ENCODE peak calls at places on chromosomes 12 and 14, in five cellular contexts. One of them, this sample, is unnamed.

GRCh38 chr12:2259368-2259767 is 206.6 kb downstream of the CACNA1C start:
- DNase-seq in Calu3: no peak
- DNase-seq in fibroblast of the aortic adventitia: no peak
- DNase-seq in tibial nerve: no peak
- DNase-seq in psoas muscle: no peak
- DNase-seq in this sample: no peak

GRCh38 chr12:12979731-12980259 is 20.3 kb downstream of the HEBP1 start:
- DNase-seq in Calu3: no peak
- DNase-seq in fibroblast of the aortic adventitia: peak
- DNase-seq in tibial nerve: no peak
- DNase-seq in psoas muscle: no peak
- DNase-seq in this sample: no peak

GRCh38 chr12:27083861-27084271 is 1.5 kb upstream of the C12orf71 start:
- DNase-seq in Calu3: no peak
- DNase-seq in fibroblast of the aortic adventitia: peak
- DNase-seq in tibial nerve: no peak
- DNase-seq in psoas muscle: no peak
- DNase-seq in this sample: no peak

GRCh38 chr14:89908712-89909450 is 45.6 kb downstream of the EFCAB11 start:
- DNase-seq in Calu3: no peak
- DNase-seq in fibroblast of the aortic adventitia: no peak
- DNase-seq in tibial nerve: no peak
- DNase-seq in psoas muscle: no peak
- DNase-seq in this sample: no peak

GRCh38 chr12:25796523-25797000 is 161.9 kb upstream of the RASSF8 start:
- DNase-seq in Calu3: no peak
- DNase-seq in fibroblast of the aortic adventitia: peak
- DNase-seq in tibial nerve: no peak
- DNase-seq in psoas muscle: no peak
- DNase-seq in this sample: no peak

GRCh38 chr12:89840162-89840922 is 131.7 kb upstream of the ATP2B1 start:
- DNase-seq in Calu3: no peak
- DNase-seq in fibroblast of the aortic adventitia: peak
- DNase-seq in tibial nerve: no peak
- DNase-seq in psoas muscle: no peak
- DNase-seq in this sample: no peak

GRCh38 chr12:121250359-121250758 is 40.4 kb downstream of the P2RX4 start:
- DNase-seq in Calu3: no peak
- DNase-seq in fibroblast of the aortic adventitia: no peak
- DNase-seq in tibial nerve: no peak
- DNase-seq in psoas muscle: no peak
- DNase-seq in this sample: no peak

GRCh38 chr14:22980672-22981089 is 1.7 kb downstream of the AJUBA start:
- DNase-seq in Calu3: peak
- DNase-seq in fibroblast of the aortic adventitia: peak
- DNase-seq in tibial nerve: no peak
- DNase-seq in psoas muscle: peak
- DNase-seq in this sample: no peak

GRCh38 chr12:119666900-119667576 is 895 bp upstream of the PRKAB1 start:
- DNase-seq in Calu3: no peak
- DNase-seq in fibroblast of the aortic adventitia: no peak
- DNase-seq in tibial nerve: no peak
- DNase-seq in psoas muscle: no peak
- DNase-seq in this sample: no peak

GRCh38 chr12:109586385-109587296 is 13.0 kb downstream of the MVK start:
- DNase-seq in Calu3: no peak
- DNase-seq in fibroblast of the aortic adventitia: no peak
- DNase-seq in tibial nerve: no peak
- DNase-seq in psoas muscle: no peak
- DNase-seq in this sample: no peak

GRCh38 chr12:79685068-79685467 is 5.7 kb downstream of the PAWR start:
- DNase-seq in Calu3: no peak
- DNase-seq in fibroblast of the aortic adventitia: peak
- DNase-seq in tibial nerve: no peak
- DNase-seq in psoas muscle: no peak
- DNase-seq in this sample: no peak

GRCh38 chr12:54721312-54721711 is 73.1 kb upstream of the DCD start:
- DNase-seq in Calu3: no peak
- DNase-seq in fibroblast of the aortic adventitia: no peak
- DNase-seq in tibial nerve: no peak
- DNase-seq in psoas muscle: no peak
- DNase-seq in this sample: no peak

GRCh38 chr12:62530596-62530995 is 64.0 kb downstream of the MON2 start:
- DNase-seq in Calu3: no peak
- DNase-seq in fibroblast of the aortic adventitia: peak
- DNase-seq in tibial nerve: no peak
- DNase-seq in psoas muscle: no peak
- DNase-seq in this sample: no peak

GRCh38 chr12:106682594-106683234 is 91.8 kb upstream of the RIC8B start:
- DNase-seq in Calu3: no peak
- DNase-seq in fibroblast of the aortic adventitia: peak
- DNase-seq in tibial nerve: no peak
- DNase-seq in psoas muscle: no peak
- DNase-seq in this sample: no peak

GRCh38 chr12:42510823-42511222 is 78.7 kb downstream of the PRICKLE1 start:
- DNase-seq in Calu3: no peak
- DNase-seq in fibroblast of the aortic adventitia: no peak
- DNase-seq in tibial nerve: no peak
- DNase-seq in psoas muscle: no peak
- DNase-seq in this sample: no peak

GRCh38 chr14:43411841-43412240 is 1095.2 kb downstream of the FSCB start:
- DNase-seq in Calu3: no peak
- DNase-seq in fibroblast of the aortic adventitia: no peak
- DNase-seq in tibial nerve: no peak
- DNase-seq in psoas muscle: no peak
- DNase-seq in this sample: no peak

GRCh38 chr12:32312049-32312670 is 87.2 kb upstream of the FGD4 start:
- DNase-seq in Calu3: peak
- DNase-seq in fibroblast of the aortic adventitia: peak
- DNase-seq in tibial nerve: no peak
- DNase-seq in psoas muscle: no peak
- DNase-seq in this sample: no peak

GRCh38 chr12:14841761-14842160 is 1.6 kb downstream of the ART4 start:
- DNase-seq in Calu3: peak
- DNase-seq in fibroblast of the aortic adventitia: peak
- DNase-seq in tibial nerve: peak
- DNase-seq in psoas muscle: peak
- DNase-seq in this sample: no peak

GRCh38 chr14:73997944-73998451 is 21.1 kb downstream of the ENTPD5 start:
- DNase-seq in Calu3: no peak
- DNase-seq in fibroblast of the aortic adventitia: no peak
- DNase-seq in tibial nerve: no peak
- DNase-seq in psoas muscle: no peak
- DNase-seq in this sample: no peak

GRCh38 chr12:42730286-42730685 is 140.7 kb upstream of the PRICKLE1 start:
- DNase-seq in Calu3: no peak
- DNase-seq in fibroblast of the aortic adventitia: no peak
- DNase-seq in tibial nerve: no peak
- DNase-seq in psoas muscle: no peak
- DNase-seq in this sample: no peak

GRCh38 chr14:93274055-93274806 is 58.6 kb downstream of the BTBD7 start:
- DNase-seq in Calu3: no peak
- DNase-seq in fibroblast of the aortic adventitia: no peak
- DNase-seq in tibial nerve: no peak
- DNase-seq in psoas muscle: no peak
- DNase-seq in this sample: no peak

GRCh38 chr12:71152838-71153237 is 5.0 kb downstream of the TSPAN8 start:
- DNase-seq in Calu3: no peak
- DNase-seq in fibroblast of the aortic adventitia: peak
- DNase-seq in tibial nerve: no peak
- DNase-seq in psoas muscle: no peak
- DNase-seq in this sample: no peak

GRCh38 chr12:93089805-93090569 is 160.9 kb upstream of the EEA1 start:
- DNase-seq in Calu3: peak
- DNase-seq in fibroblast of the aortic adventitia: peak
- DNase-seq in tibial nerve: no peak
- DNase-seq in psoas muscle: no peak
- DNase-seq in this sample: no peak

GRCh38 chr14:105064721-105065143 is 498 bp downstream of the GPR132 start:
- DNase-seq in Calu3: peak
- DNase-seq in fibroblast of the aortic adventitia: peak
- DNase-seq in tibial nerve: no peak
- DNase-seq in psoas muscle: no peak
- DNase-seq in this sample: no peak

GRCh38 chr14:75559451-75560187 is 18.8 kb upstream of the FLVCR2 start:
- DNase-seq in Calu3: peak
- DNase-seq in fibroblast of the aortic adventitia: peak
- DNase-seq in tibial nerve: peak
- DNase-seq in psoas muscle: peak
- DNase-seq in this sample: no peak

GRCh38 chr14:105313381-105314286 is 914 bp upstream of the PACS2 start:
- DNase-seq in Calu3: peak
- DNase-seq in fibroblast of the aortic adventitia: peak
- DNase-seq in tibial nerve: peak
- DNase-seq in psoas muscle: peak
- DNase-seq in this sample: no peak

GRCh38 chr14:104150201-104151027 is 12.0 kb downstream of the KIF26A start:
- DNase-seq in Calu3: no peak
- DNase-seq in fibroblast of the aortic adventitia: no peak
- DNase-seq in tibial nerve: no peak
- DNase-seq in psoas muscle: no peak
- DNase-seq in this sample: peak

GRCh38 chr14:83470466-83470865 is 1936.8 kb upstream of the SEL1L start:
- DNase-seq in Calu3: no peak
- DNase-seq in fibroblast of the aortic adventitia: no peak
- DNase-seq in tibial nerve: no peak
- DNase-seq in psoas muscle: no peak
- DNase-seq in this sample: no peak

GRCh38 chr12:72271741-72272661 is at the start of gene TRHDE:
- DNase-seq in Calu3: peak
- DNase-seq in fibroblast of the aortic adventitia: peak
- DNase-seq in tibial nerve: no peak
- DNase-seq in psoas muscle: no peak
- DNase-seq in this sample: no peak

GRCh38 chr12:31471823-31472222 is 119.1 kb downstream of the DENND5B start:
- DNase-seq in Calu3: no peak
- DNase-seq in fibroblast of the aortic adventitia: no peak
- DNase-seq in tibial nerve: no peak
- DNase-seq in psoas muscle: no peak
- DNase-seq in this sample: no peak

GRCh38 chr12:116135209-116135930 is 142.1 kb downstream of the MED13L start:
- DNase-seq in Calu3: peak
- DNase-seq in fibroblast of the aortic adventitia: peak
- DNase-seq in tibial nerve: no peak
- DNase-seq in psoas muscle: no peak
- DNase-seq in this sample: no peak

GRCh38 chr12:104873374-104873773 is 84.7 kb downstream of the SLC41A2 start:
- DNase-seq in Calu3: no peak
- DNase-seq in fibroblast of the aortic adventitia: peak
- DNase-seq in tibial nerve: no peak
- DNase-seq in psoas muscle: no peak
- DNase-seq in this sample: no peak

GRCh38 chr12:122981036-122981471 is 573 bp downstream of the ARL6IP4 start:
- DNase-seq in Calu3: no peak
- DNase-seq in fibroblast of the aortic adventitia: peak
- DNase-seq in tibial nerve: no peak
- DNase-seq in psoas muscle: no peak
- DNase-seq in this sample: no peak
- TF ChIP-seq CTCF in Calu3: no peak
- TF ChIP-seq CTCF in fibroblast of the aortic adventitia: no peak
- TF ChIP-seq CTCF in tibial nerve: no peak
- TF ChIP-seq CTCF in psoas muscle: no peak
- TF ChIP-seq CTCF in this sample: peak

DNA sequence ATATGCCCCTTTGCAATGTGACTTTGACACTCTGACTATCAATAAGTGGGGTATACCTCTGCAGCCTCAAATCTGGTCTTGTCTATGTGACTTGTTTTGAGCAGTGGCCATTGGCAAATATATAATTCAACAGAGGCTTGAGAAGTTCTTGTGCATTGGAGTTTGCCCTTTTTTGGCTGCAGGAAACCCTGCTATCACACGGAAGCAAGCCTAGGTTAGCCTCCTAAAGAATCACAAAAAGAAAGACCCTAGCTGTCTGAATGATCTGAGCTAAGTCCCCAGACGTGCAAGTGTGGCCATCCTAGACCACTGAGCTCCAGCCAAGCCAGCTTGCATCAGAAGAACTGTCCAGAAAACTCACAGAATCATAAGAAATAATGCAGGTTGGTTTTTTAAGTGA is 31.8 kb upstream of the PARP11 start:
- DNase-seq in Calu3: no peak
- DNase-seq in fibroblast of the aortic adventitia: no peak
- DNase-seq in tibial nerve: no peak
- DNase-seq in psoas muscle: no peak
- DNase-seq in this sample: no peak
- TF ChIP-seq CTCF in Calu3: no peak
- TF ChIP-seq CTCF in fibroblast of the aortic adventitia: no peak
- TF ChIP-seq CTCF in tibial nerve: no peak
- TF ChIP-seq CTCF in psoas muscle: no peak
- TF ChIP-seq CTCF in this sample: no peak

GRCh38 chr12:88579941-88580871 is at the start of gene KITLG:
- DNase-seq in Calu3: peak
- DNase-seq in fibroblast of the aortic adventitia: peak
- DNase-seq in tibial nerve: peak
- DNase-seq in psoas muscle: peak
- DNase-seq in this sample: no peak
- TF ChIP-seq CTCF in Calu3: no peak
- TF ChIP-seq CTCF in fibroblast of the aortic adventitia: peak
- TF ChIP-seq CTCF in tibial nerve: peak
- TF ChIP-seq CTCF in psoas muscle: peak
- TF ChIP-seq CTCF in this sample: peak

GRCh38 chr12:57091633-57092528 is 3.0 kb downstream of the NAB2 start:
- DNase-seq in Calu3: no peak
- DNase-seq in fibroblast of the aortic adventitia: no peak
- DNase-seq in tibial nerve: no peak
- DNase-seq in psoas muscle: no peak
- DNase-seq in this sample: no peak

GRCh38 chr12:57089259-57090245 is 638 bp downstream of the NAB2 start:
- DNase-seq in Calu3: peak
- DNase-seq in fibroblast of the aortic adventitia: peak
- DNase-seq in tibial nerve: peak
- DNase-seq in psoas muscle: peak
- DNase-seq in this sample: no peak

GRCh38 chr12:57092529-57092862 is 3.6 kb downstream of the NAB2 start:
- DNase-seq in Calu3: no peak
- DNase-seq in fibroblast of the aortic adventitia: no peak
- DNase-seq in tibial nerve: no peak
- DNase-seq in psoas muscle: no peak
- DNase-seq in this sample: no peak

GRCh38 chr12:57090456-57090855 is 1.5 kb downstream of the NAB2 start:
- DNase-seq in Calu3: no peak
- DNase-seq in fibroblast of the aortic adventitia: no peak
- DNase-seq in tibial nerve: no peak
- DNase-seq in psoas muscle: no peak
- DNase-seq in this sample: no peak

GRCh38 chr12:57090924-57091632 is 2.2 kb downstream of the NAB2 start:
- DNase-seq in Calu3: no peak
- DNase-seq in fibroblast of the aortic adventitia: no peak
- DNase-seq in tibial nerve: no peak
- DNase-seq in psoas muscle: peak
- DNase-seq in this sample: no peak
- TF ChIP-seq CTCF in Calu3: no peak
- TF ChIP-seq CTCF in fibroblast of the aortic adventitia: peak
- TF ChIP-seq CTCF in tibial nerve: peak
- TF ChIP-seq CTCF in psoas muscle: peak
- TF ChIP-seq CTCF in this sample: no peak

GRCh38 chr12:108373111-108373510 is 34.0 kb upstream of the CMKLR1 start:
- DNase-seq in Calu3: no peak
- DNase-seq in fibroblast of the aortic adventitia: no peak
- DNase-seq in tibial nerve: no peak
- DNase-seq in psoas muscle: no peak
- DNase-seq in this sample: no peak
- TF ChIP-seq CTCF in Calu3: peak
- TF ChIP-seq CTCF in fibroblast of the aortic adventitia: peak
- TF ChIP-seq CTCF in tibial nerve: no peak
- TF ChIP-seq CTCF in psoas muscle: no peak
- TF ChIP-seq CTCF in this sample: no peak

GRCh38 chr12:83432176-83432719 is 745.5 kb downstream of the TMTC2 start:
- DNase-seq in Calu3: no peak
- DNase-seq in fibroblast of the aortic adventitia: no peak
- DNase-seq in tibial nerve: no peak
- DNase-seq in psoas muscle: no peak
- DNase-seq in this sample: no peak
- TF ChIP-seq CTCF in Calu3: no peak
- TF ChIP-seq CTCF in fibroblast of the aortic adventitia: no peak
- TF ChIP-seq CTCF in tibial nerve: no peak
- TF ChIP-seq CTCF in psoas muscle: no peak
- TF ChIP-seq CTCF in this sample: no peak

This sample was measured in D721Med.